ENCODE peak calls at places on chromosomes 4 and X, in six cellular contexts. Y is HCT116, J is H1, X is GM12878, R is endothelial cell of umbilical vein, N is K562. K is an unnamed sample.

GRCh38 chr4:184907216-184907615 is 81.4 kb upstream of the ACSL1 start:
- DNase-seq in Y (no peak), J (no peak), X (no peak), R (no peak), N (peak), K (no peak)

GRCh38 chr4:74473155-74473811 is 28.3 kb downstream of the AREG start:
- DNase-seq in Y (no peak), J (no peak), X (no peak), R (peak), N (no peak), K (no peak)

GRCh38 chrX:133248177-133248576 is 30.0 kb upstream of the TFDP3 start:
- DNase-seq in Y (no peak), J (no peak), X (no peak), R (no peak), N (no peak), K (no peak)

GRCh38 chrX:154382483-154383069 is 3.5 kb downstream of the EMD start:
- DNase-seq in Y (no peak), J (no peak), X (no peak), R (no peak), N (no peak), K (no peak)

GRCh38 chr4:123649644-123650356 is 253.2 kb downstream of the SPRY1 start:
- DNase-seq in Y (no peak), J (peak), X (no peak), R (no peak), N (no peak), K (no peak)

GRCh38 chrX:113551919-113552318 is 711.3 kb upstream of the AMOT start:
- DNase-seq in Y (no peak), J (no peak), X (no peak), R (no peak), N (no peak), K (no peak)

GRCh38 chr4:148124512-148124911 is 317.7 kb downstream of the NR3C2 start:
- DNase-seq in Y (no peak), J (no peak), X (no peak), R (no peak), N (no peak), K (no peak)

GRCh38 chr4:8322794-8323704 is 53.5 kb downstream of the HTRA3 start:
- DNase-seq in Y (no peak), J (no peak), X (no peak), R (no peak), N (no peak), K (no peak)

GRCh38 chr4:13309751-13310150 is 174.4 kb downstream of the RAB28 start:
- DNase-seq in Y (no peak), J (no peak), X (no peak), R (no peak), N (no peak), K (no peak)

GRCh38 chr4:153014460-153014859 is 78.3 kb downstream of the FHDC1 start:
- DNase-seq in Y (no peak), J (no peak), X (no peak), R (no peak), N (no peak), K (no peak)

GRCh38 chrX:9464435-9465371 is at the start of gene TBL1X:
- DNase-seq in Y (no peak), J (no peak), X (no peak), R (peak), N (peak), K (no peak)

GRCh38 chr4:15765306-15765705 is 12.8 kb upstream of the CD38 start:
- DNase-seq in Y (no peak), J (no peak), X (no peak), R (no peak), N (no peak), K (no peak)

GRCh38 chr4:146514651-146515379 is 6.9 kb downstream of the SLC10A7 start:
- DNase-seq in Y (no peak), J (no peak), X (no peak), R (no peak), N (no peak), K (no peak)

GRCh38 chrX:13808865-13809264 is 8.0 kb downstream of the GPM6B start:
- DNase-seq in Y (no peak), J (no peak), X (no peak), R (no peak), N (no peak), K (no peak)

GRCh38 chr4:69829678-69830077 is 30.3 kb downstream of the SULT1E1 start:
- DNase-seq in Y (no peak), J (no peak), X (no peak), R (no peak), N (no peak), K (no peak)

GRCh38 chr4:69831270-69831627 is 28.7 kb downstream of the SULT1E1 start:
- DNase-seq in Y (no peak), J (no peak), X (no peak), R (no peak), N (no peak), K (no peak)

GRCh38 chr4:69832326-69833030 is 27.5 kb downstream of the SULT1E1 start:
- DNase-seq in Y (no peak), J (no peak), X (no peak), R (no peak), N (no peak), K (no peak)

GRCh38 chr4:69831646-69832325 is 28.2 kb downstream of the SULT1E1 start:
- DNase-seq in Y (no peak), J (no peak), X (peak), R (no peak), N (no peak), K (no peak)

DNA sequence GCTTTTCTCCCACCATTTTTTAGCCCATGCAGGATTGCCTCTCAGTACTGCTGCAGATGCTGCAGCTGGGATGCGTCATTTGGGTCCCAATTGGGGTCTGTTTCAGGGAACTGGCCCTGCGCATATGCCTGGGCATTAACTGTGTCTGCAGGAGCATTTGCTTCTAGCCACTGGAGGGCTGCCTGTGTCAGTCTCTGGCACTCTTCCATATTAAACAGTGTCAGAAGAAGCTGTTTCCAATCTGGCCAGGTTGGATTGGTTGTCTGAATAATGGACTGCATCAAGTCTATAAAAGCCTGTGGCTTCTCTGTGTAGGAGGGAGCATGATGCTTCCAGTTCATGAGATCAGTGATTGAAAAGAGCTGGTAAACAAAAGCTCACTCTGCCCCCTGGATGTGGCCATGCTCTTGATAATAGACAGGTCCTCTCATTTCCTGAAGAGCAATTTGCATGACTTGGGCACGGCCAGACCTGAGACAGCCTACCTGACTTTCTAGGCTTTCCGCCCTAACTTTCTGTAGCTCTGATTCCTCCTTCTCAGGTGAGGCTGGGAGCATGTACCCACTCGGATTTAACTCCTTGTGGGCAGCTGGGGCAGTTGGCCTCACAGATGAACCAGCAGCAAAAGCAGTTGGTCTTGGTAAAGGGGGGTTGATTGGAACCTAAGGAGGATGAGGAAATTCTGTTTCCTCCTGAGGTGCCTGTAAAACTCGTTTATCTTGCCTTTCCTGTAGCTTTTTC is 29.2 kb downstream of the SULT1E1 start:
- DNase-seq in Y (no peak), J (no peak), X (no peak), R (peak), N (no peak), K (no peak)
- TF ChIP-seq POLR2AphosphoS5 in Y (no peak), J (no peak), X (no peak), R (peak), N (no peak), K (no peak)

DNA sequence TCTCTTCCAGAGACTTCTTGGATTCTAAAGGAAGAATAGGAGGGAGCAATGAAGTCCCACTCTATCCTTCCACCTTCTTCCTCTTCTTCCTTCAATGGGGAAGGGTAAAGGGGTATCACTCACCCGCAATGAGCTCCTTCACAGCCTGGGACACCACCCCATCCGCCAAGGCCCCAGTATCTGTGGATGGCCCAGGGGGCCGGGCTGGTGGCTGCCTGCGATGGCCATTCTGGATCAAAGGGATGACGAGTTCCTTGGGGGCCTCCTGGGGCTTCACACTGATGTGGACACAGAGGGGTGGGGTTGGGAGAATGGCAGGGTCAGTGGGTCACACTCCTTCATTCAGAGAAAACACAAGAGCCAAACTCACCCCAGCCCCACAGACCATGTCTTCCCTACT is 1.0 kb downstream of the GPKOW start:
- DNase-seq in Y (no peak), J (no peak), X (no peak), R (no peak), N (no peak), K (no peak)
- H3K27ac ChIP-seq in Y (no peak), J (no peak), X (no peak), R (no peak), N (no peak), K (no peak)

GRCh38 chrX:11580789-11581188 is 84.9 kb downstream of the ARHGAP6 start:
- DNase-seq in Y (no peak), J (no peak), X (no peak), R (no peak), N (no peak), K (no peak)
- H3K9ac ChIP-seq in Y (no peak), J (no peak), X (no peak), R (no peak), N (no peak), K (no peak)

GRCh38 chr4:178602833-178603232 is 1160.6 kb upstream of the AGA start:
- DNase-seq in Y (no peak), J (no peak), X (no peak), R (no peak), N (no peak), K (no peak)

GRCh38 chr4:178599521-178599920 is 1157.3 kb upstream of the AGA start:
- DNase-seq in Y (no peak), J (no peak), X (no peak), R (no peak), N (no peak), K (no peak)

GRCh38 chr4:178598672-178599071 is 1156.4 kb upstream of the AGA start:
- DNase-seq in Y (no peak), J (no peak), X (no peak), R (no peak), N (no peak), K (no peak)
- TF ChIP-seq POLR2AphosphoS5 in Y (no peak), J (no peak), X (no peak), R (no peak), N (no peak), K (no peak)

GRCh38 chr4:1211371-1211770 is 37.6 kb downstream of the CTBP1 start:
- DNase-seq in Y (no peak), J (no peak), X (no peak), R (no peak), N (no peak), K (no peak)
- H3K27ac ChIP-seq in Y (no peak), J (no peak), X (no peak), R (no peak), N (no peak), K (no peak)